ENCODE peak calls at places on chromosomes 11 and 22, in four cellular contexts. H is CD8-positive, alpha-beta T cell; Q is OCI-LY7; Z is RWPE2. F is an unnamed sample.

GRCh38 chr22:30747493-30747892 is 52.8 kb downstream of the OSBP2 start:
- DNase-seq in H (no peak), Q (no peak), Z (no peak), F (no peak)

GRCh38 chr11:108405706-108406105 is 61.6 kb downstream of the C11orf65 start:
- DNase-seq in H (no peak), Q (no peak), Z (no peak), F (no peak)

GRCh38 chr11:131767421-131767820 is 397.0 kb downstream of the NTM start:
- DNase-seq in H (no peak), Q (no peak), Z (no peak), F (no peak)

GRCh38 chr11:60987577-60988277 is 16.2 kb downstream of the CD6 start:
- DNase-seq in H (peak; percentile 28), Q (no peak), Z (no peak), F (no peak)

GRCh38 chr11:17405232-17406005 is 17.0 kb upstream of the KCNJ11 start:
- DNase-seq in H (no peak), Q (no peak), Z (no peak), F (peak; percentile 52)

GRCh38 chr22:43234299-43234988 is 47.5 kb upstream of the TTLL12 start:
- DNase-seq in H (no peak), Q (no peak), Z (no peak), F (no peak)

GRCh38 chr11:86014221-86014620 is 54.7 kb downstream of the PICALM start:
- DNase-seq in H (no peak), Q (no peak), Z (no peak), F (no peak)

GRCh38 chr11:61041755-61042518 is 60.4 kb upstream of the CD5 start:
- DNase-seq in H (peak; percentile 84), Q (peak; percentile 76), Z (no peak), F (peak; percentile 92)

GRCh38 chr11:63667993-63668392 is 3.2 kb downstream of the ATL3 start:
- DNase-seq in H (no peak), Q (no peak), Z (no peak), F (no peak)

GRCh38 chr22:31075961-31076360 is 5.2 kb upstream of the SMTN start:
- DNase-seq in H (no peak), Q (no peak), Z (no peak), F (no peak)

GRCh38 chr22:37499006-37499707 is 13.0 kb upstream of the MFNG start:
- DNase-seq in H (no peak), Q (no peak), Z (no peak), F (no peak)

GRCh38 chr11:68012044-68012842 is 2.1 kb downstream of the ALDH3B1 start:
- DNase-seq in H (no peak), Q (no peak), Z (no peak), F (no peak)

GRCh38 chr22:39732625-39733024 is 160.9 kb downstream of the ENTHD1 start:
- DNase-seq in H (no peak), Q (no peak), Z (no peak), F (no peak)

GRCh38 chr11:8040261-8040920 is 40.6 kb upstream of the TUB start:
- DNase-seq in H (no peak), Q (no peak), Z (no peak), F (no peak)

GRCh38 chr11:121581607-121582006 is 128.8 kb upstream of the SORL1-AS1 start:
- DNase-seq in H (no peak), Q (no peak), Z (no peak), F (no peak)

GRCh38 chr11:111097191-111097590 is 148.3 kb upstream of the POU2AF2 start:
- DNase-seq in H (no peak), Q (no peak), Z (no peak), F (no peak)

GRCh38 chr11:2700415-2701211 is 819 bp upstream of the KCNQ1OT1 start:
- DNase-seq in H (peak; percentile 15), Q (peak; percentile 74), Z (peak; percentile 66), F (peak; percentile 74)

GRCh38 chr11:94788396-94788795 is 20.2 kb downstream of the AMOTL1 start:
- DNase-seq in H (no peak), Q (no peak), Z (no peak), F (no peak)

GRCh38 chr11:1401656-1402221 is 12.0 kb downstream of the BRSK2 start:
- DNase-seq in H (peak; percentile 53), Q (peak; percentile 6), Z (no peak), F (peak; percentile 28)

DNA sequence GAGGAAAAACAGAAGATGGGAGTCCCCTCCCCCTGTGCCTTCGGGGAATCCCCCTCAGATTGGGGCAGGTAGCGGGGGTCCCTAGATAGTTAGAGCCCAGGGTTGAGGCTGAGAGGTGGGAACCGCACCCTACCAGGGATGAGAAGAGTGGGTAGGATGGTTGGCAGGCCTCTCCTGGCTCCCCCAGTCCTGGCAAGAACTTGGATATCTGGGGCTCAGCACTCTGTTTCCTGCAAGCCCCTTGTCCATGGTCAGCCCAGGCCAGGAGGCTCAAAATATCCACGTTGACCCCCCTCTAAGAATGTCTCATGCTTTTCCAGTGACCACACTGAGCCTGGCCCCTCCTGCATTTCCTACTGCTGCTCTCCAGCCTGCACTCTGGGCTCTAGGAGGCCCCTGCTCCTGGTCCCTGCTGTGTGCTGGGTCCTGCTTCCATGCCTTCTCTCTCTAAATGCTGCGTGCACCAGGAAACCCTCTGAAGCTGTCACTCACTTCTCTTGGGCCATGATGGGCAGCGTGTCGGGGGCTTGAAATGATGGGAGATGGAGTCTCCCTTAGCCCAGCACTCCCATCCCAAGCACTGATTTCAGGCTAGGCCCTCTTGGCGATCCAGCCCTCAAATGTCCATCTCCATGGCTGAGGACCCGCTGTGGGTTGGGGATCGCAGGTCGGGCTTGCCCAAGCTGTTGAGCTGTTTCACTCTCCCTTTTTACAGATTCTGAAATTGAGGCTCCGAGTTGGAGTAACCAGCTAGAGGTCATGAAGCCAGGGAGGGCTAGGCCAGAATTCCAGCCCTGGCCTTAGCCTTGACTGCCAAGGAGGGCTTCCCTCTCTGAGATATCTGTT is 2.0 kb downstream of the MAP3K11 start:
- DNase-seq in H (no peak), Q (no peak), Z (no peak), F (no peak)
- H3K4me3 ChIP-seq in H (peak overlapping the region; percentile 78), Q (no peak overlapping the region), Z (no peak overlapping the region), F (peak overlapping the region; percentile 82)

GRCh38 chr11:98260983-98261382 is 759.8 kb upstream of the CNTN5 start:
- DNase-seq in H (no peak), Q (no peak), Z (no peak), F (no peak)
- TF ChIP-seq CTCF in H (no peak), Q (peak; percentile 51), Z (peak; percentile 47), F (no peak)

GRCh38 chr11:46242462-46242960 is 35.0 kb upstream of the CREB3L1 start:
- DNase-seq in H (no peak), Q (peak; percentile 31), Z (no peak), F (no peak)
- H3K4me3 ChIP-seq in H (no peak overlapping the region), Q (peak overlapping the region; percentile 73), Z (peak overlapping the region; percentile 33), F (peak overlapping the region; percentile 65)

GRCh38 chr11:77175869-77176539 is 48.0 kb downstream of the MYO7A start:
- DNase-seq in H (no peak), Q (no peak), Z (no peak), F (peak; percentile 10)
- TF ChIP-seq CTCF in H (no peak), Q (no peak), Z (no peak), F (no peak)

GRCh38 chr11:125551835-125552342 is 17.4 kb upstream of the EI24 start:
- DNase-seq in H (no peak), Q (no peak), Z (no peak), F (no peak)
- H3K4me3 ChIP-seq in H (no peak overlapping the region), Q (no peak overlapping the region), Z (no peak overlapping the region), F (no peak overlapping the region)

DNA sequence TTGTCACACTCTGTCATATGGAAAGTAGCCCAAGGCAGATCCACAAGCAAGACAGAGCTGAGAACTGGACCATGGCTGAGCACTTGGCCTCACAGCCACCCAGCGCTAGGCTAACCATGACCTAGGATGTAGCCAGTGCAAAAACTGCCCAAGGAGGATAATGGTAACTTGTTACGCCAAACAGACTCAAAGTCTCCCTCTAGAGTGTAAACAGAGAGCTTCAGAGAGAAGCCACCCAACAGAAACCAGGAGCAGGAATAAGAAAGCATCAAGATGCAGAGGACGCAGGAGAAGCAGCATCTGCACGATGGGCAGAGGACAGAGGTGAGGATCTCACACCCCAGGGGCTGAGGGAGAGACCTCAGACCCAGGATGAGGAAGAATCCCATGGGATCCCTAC is 97.9 kb downstream of the RCN1 start:
- DNase-seq in H (no peak), Q (no peak), Z (no peak), F (peak; percentile 33)
- TF ChIP-seq CTCF in H (no peak), Q (no peak), Z (no peak), F (peak; percentile 28)

GRCh38 chr11:65897020-65897471 is 3.1 kb downstream of the FOSL1 start:
- DNase-seq in H (no peak), Q (no peak), Z (no peak), F (no peak)
- H3K4me3 ChIP-seq in H (no peak overlapping the region), Q (no peak overlapping the region), Z (no peak overlapping the region), F (no peak overlapping the region)